ENCODE peak calls at places on chromosomes 1 and 21, in five cellular contexts. One of them, this sample, is unnamed.

GRCh38 chr1:31038360-31038759 is 27.2 kb downstream of the PUM1 start:
- DNase-seq in psoas muscle: no peak
- DNase-seq in neural crest cell: no peak
- DNase-seq in mesothelial cell of epicardium: no peak
- DNase-seq in neural progenitor cell: no peak
- DNase-seq in this sample: no peak

GRCh38 chr1:230309646-230310177 is 116.4 kb downstream of the PGBD5 start:
- DNase-seq in neural crest cell: no peak
- DNase-seq in mesothelial cell of epicardium: no peak
- DNase-seq in psoas muscle: no peak
- DNase-seq in neural progenitor cell: no peak
- DNase-seq in this sample: no peak

GRCh38 chr1:199710974-199711373 is 316.5 kb upstream of the NR5A2 start:
- DNase-seq in mesothelial cell of epicardium: no peak
- DNase-seq in psoas muscle: no peak
- DNase-seq in neural crest cell: no peak
- DNase-seq in neural progenitor cell: no peak
- DNase-seq in this sample: no peak

GRCh38 chr21:32350211-32350980 is 42.4 kb downstream of the URB1 start:
- DNase-seq in mesothelial cell of epicardium: no peak
- DNase-seq in neural crest cell: no peak
- DNase-seq in neural progenitor cell: no peak
- DNase-seq in psoas muscle: no peak
- DNase-seq in this sample: no peak

GRCh38 chr1:57088689-57089088 is 122.9 kb upstream of the C8B start:
- DNase-seq in neural progenitor cell: peak
- DNase-seq in psoas muscle: no peak
- DNase-seq in mesothelial cell of epicardium: no peak
- DNase-seq in neural crest cell: no peak
- DNase-seq in this sample: no peak

GRCh38 chr21:9739240-9739639 is 782.1 kb upstream of the TPTE start:
- DNase-seq in mesothelial cell of epicardium: no peak
- DNase-seq in neural progenitor cell: no peak
- DNase-seq in neural crest cell: no peak
- DNase-seq in psoas muscle: no peak
- DNase-seq in this sample: no peak

GRCh38 chr1:88983791-88984552 is 8.5 kb downstream of the KYAT3 start:
- DNase-seq in psoas muscle: no peak
- DNase-seq in mesothelial cell of epicardium: no peak
- DNase-seq in neural progenitor cell: peak
- DNase-seq in neural crest cell: no peak
- DNase-seq in this sample: no peak

GRCh38 chr21:29557200-29557599 is 258.5 kb downstream of the BACH1 start:
- DNase-seq in mesothelial cell of epicardium: no peak
- DNase-seq in neural progenitor cell: no peak
- DNase-seq in psoas muscle: no peak
- DNase-seq in neural crest cell: no peak
- DNase-seq in this sample: no peak

GRCh38 chr1:39406533-39407478 is 84.6 kb upstream of the BMP8A start:
- DNase-seq in psoas muscle: no peak
- DNase-seq in neural crest cell: no peak
- DNase-seq in neural progenitor cell: peak
- DNase-seq in mesothelial cell of epicardium: no peak
- DNase-seq in this sample: no peak

GRCh38 chr1:91007827-91008226 is 14.0 kb downstream of the ZNF644 start:
- DNase-seq in neural crest cell: no peak
- DNase-seq in mesothelial cell of epicardium: no peak
- DNase-seq in psoas muscle: no peak
- DNase-seq in neural progenitor cell: no peak
- DNase-seq in this sample: no peak

GRCh38 chr1:244414543-244414942 is 37.2 kb downstream of the ADSS2 start:
- DNase-seq in neural progenitor cell: peak
- DNase-seq in neural crest cell: no peak
- DNase-seq in psoas muscle: no peak
- DNase-seq in mesothelial cell of epicardium: no peak
- DNase-seq in this sample: no peak

DNA sequence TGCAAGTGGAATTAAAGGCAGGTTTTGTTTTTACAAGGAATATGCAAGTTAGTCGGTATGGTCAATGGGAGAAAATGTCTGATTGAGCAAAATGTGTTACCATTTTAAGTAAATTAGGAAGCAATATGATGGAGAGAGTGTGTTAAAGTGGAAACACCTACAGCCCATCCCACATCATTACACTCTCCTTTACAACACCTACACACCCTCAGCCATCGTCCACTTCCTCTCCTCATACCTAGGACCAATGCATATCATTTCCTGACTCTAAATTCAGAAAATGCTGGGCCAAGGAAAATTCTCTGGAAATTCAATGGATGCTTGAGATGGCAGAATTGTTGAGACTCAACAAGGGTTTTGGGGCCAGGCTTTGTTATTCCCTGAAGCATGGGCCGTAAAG is 16.4 kb upstream of the CCDC190 start:
- DNase-seq in neural crest cell: no peak
- DNase-seq in neural progenitor cell: no peak
- DNase-seq in psoas muscle: no peak
- DNase-seq in mesothelial cell of epicardium: no peak
- DNase-seq in this sample: no peak
- TF ChIP-seq CTCF in neural crest cell: no peak
- TF ChIP-seq CTCF in neural progenitor cell: no peak
- TF ChIP-seq CTCF in psoas muscle: no peak
- TF ChIP-seq CTCF in mesothelial cell of epicardium: no peak
- TF ChIP-seq CTCF in this sample: no peak

DNA sequence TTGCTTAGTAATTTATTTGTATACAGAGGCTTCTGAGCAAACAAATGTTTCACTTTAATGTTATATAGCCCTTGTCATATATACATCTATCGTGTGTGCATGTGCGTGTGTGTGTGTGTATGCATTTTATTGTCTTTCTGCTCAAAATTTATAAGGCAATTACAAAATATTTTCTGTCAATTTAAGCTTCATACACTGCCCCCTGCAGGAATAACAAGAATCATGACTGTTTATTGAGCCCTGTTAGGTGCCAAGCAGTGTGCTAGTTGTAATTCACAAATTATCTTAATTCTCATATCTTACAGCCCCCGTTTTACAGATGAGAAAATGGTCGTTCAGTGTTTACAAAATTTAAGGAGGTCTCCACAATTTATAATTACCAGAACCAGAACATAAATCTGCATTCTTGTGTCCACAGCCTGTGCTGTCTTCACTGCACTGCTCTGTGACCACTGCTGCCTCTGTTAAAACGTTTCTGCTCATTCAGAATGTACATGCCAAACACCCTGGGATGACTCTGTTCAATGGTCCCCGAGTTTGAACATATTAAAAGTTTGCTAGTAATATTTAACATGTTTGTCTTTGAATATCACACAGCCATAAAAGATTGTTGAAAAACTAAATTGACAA is 181.3 kb downstream of the ATP6V1G3 start:
- DNase-seq in neural progenitor cell: no peak
- DNase-seq in psoas muscle: no peak
- DNase-seq in mesothelial cell of epicardium: no peak
- DNase-seq in neural crest cell: no peak
- DNase-seq in this sample: no peak
- TF ChIP-seq CTCF in neural progenitor cell: peak
- TF ChIP-seq CTCF in psoas muscle: peak
- TF ChIP-seq CTCF in mesothelial cell of epicardium: no peak
- TF ChIP-seq CTCF in neural crest cell: peak
- TF ChIP-seq CTCF in this sample: peak

GRCh38 chr21:43696214-43696613 is 22.7 kb upstream of the PDXK start:
- DNase-seq in psoas muscle: no peak
- DNase-seq in neural crest cell: no peak
- DNase-seq in neural progenitor cell: no peak
- DNase-seq in mesothelial cell of epicardium: no peak
- DNase-seq in this sample: no peak

GRCh38 chr21:43699933-43700599 is 18.9 kb upstream of the PDXK start:
- DNase-seq in neural crest cell: no peak
- DNase-seq in mesothelial cell of epicardium: no peak
- DNase-seq in psoas muscle: peak
- DNase-seq in neural progenitor cell: peak
- DNase-seq in this sample: no peak

GRCh38 chr21:43693981-43694380 is 24.9 kb upstream of the PDXK start:
- DNase-seq in psoas muscle: no peak
- DNase-seq in neural progenitor cell: no peak
- DNase-seq in mesothelial cell of epicardium: no peak
- DNase-seq in neural crest cell: no peak
- DNase-seq in this sample: no peak

GRCh38 chr21:43694437-43695079 is 24.4 kb upstream of the PDXK start:
- DNase-seq in mesothelial cell of epicardium: no peak
- DNase-seq in neural progenitor cell: no peak
- DNase-seq in neural crest cell: no peak
- DNase-seq in psoas muscle: no peak
- DNase-seq in this sample: no peak

GRCh38 chr21:43697758-43698643 is 20.9 kb upstream of the PDXK start:
- DNase-seq in neural crest cell: no peak
- DNase-seq in mesothelial cell of epicardium: no peak
- DNase-seq in neural progenitor cell: no peak
- DNase-seq in psoas muscle: no peak
- DNase-seq in this sample: no peak
- TF ChIP-seq CTCF in neural crest cell: no peak
- TF ChIP-seq CTCF in mesothelial cell of epicardium: no peak
- TF ChIP-seq CTCF in neural progenitor cell: no peak
- TF ChIP-seq CTCF in psoas muscle: no peak
- TF ChIP-seq CTCF in this sample: no peak

DNA sequence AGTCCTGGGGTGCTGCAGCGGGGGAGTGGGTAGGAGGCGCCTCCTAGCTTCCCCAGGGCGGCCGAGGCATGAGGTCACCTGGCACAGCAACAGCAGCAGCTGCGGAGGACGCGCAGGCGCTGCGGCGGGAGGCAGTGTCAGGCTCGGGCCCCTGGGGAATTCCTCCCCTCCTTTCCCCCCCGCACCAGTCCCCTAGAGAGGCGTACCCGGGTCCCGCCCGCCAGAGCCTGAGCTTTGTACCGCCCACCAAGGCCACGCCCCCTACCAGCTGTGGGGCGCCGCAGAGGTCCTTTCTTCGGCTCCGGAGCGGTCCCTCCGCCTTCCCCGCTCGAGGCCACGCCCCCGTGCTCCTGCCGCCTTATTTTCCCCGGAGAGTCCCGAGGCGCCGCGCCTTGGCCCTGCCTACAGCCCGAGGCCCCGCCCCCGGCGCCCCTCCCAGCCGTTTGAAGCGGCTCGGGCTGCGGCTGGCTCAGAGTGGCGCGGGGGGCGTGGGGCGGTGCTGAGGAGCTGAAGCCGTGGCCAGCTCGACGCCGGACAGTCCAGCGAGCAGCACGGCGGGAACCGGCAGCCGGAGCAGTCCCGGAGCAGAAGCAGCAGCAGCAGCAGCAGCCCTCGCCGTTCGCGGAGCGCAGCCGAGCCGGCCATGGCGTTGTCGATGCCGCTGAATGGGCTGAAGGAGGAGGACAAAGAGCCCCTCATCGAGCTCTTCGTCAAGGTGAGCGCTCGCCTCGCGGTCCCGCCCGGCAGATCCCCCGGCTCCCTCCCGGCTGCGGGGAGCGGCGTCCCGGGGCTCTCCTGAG is at the start of gene CLIC4:
- DNase-seq in neural progenitor cell: peak
- DNase-seq in mesothelial cell of epicardium: peak
- DNase-seq in psoas muscle: peak
- DNase-seq in neural crest cell: peak
- DNase-seq in this sample: peak
- TF ChIP-seq CTCF in neural progenitor cell: no peak
- TF ChIP-seq CTCF in mesothelial cell of epicardium: no peak
- TF ChIP-seq CTCF in psoas muscle: peak
- TF ChIP-seq CTCF in neural crest cell: no peak
- TF ChIP-seq CTCF in this sample: no peak

DNA sequence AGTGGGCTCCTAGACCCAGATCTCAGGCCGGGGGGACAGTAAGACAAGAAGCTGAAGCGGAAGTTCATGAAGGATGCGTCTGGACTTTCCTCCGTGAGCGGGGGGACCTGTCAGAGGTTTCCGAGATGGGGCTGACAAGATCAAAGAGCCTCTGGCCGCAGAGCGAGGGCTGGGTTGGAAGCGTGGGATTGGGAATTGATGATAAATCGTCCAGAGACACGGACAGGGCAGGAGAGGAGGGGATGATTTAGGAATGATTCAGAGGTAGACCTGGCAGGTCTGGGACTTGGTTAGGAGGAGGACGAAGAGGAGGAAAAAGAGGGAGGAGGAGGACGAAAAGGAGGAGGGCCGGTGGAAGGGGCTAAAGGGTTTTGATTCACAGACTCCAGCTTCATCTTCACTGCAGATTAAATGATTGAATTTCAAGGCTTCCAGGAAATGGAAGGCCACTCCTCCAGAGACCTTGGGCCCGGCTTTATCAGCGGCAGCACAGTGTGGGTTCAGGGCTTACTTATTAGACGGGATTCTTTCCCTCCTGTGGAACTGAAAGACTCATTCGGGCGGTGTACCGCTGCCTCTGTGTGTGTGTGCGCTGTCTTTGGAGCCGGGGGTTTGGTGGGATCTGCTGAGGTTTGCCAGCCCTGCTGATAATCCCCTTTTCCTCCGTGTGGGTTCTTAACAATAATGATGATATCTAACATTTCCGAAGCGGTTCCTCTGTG is 85.7 kb upstream of the SLC45A1 start:
- DNase-seq in mesothelial cell of epicardium: no peak
- DNase-seq in psoas muscle: no peak
- DNase-seq in neural crest cell: no peak
- DNase-seq in neural progenitor cell: no peak
- DNase-seq in this sample: no peak
- TF ChIP-seq CTCF in mesothelial cell of epicardium: no peak
- TF ChIP-seq CTCF in psoas muscle: no peak
- TF ChIP-seq CTCF in neural crest cell: no peak
- TF ChIP-seq CTCF in neural progenitor cell: no peak
- TF ChIP-seq CTCF in this sample: no peak

This sample was measured in progenitor cell of endocrine pancreas.